ENCODE peak calls at places on chromosomes 5 and 9, in eight cellular contexts. One of them, this sample, is unnamed.

GRCh38 chr9:113598883-113599282 is 135.4 kb downstream of the RGS3 start:
- DNase-seq in lower leg skin: no peak
- DNase-seq in retinal pigment epithelial cell: no peak
- DNase-seq in NCI-H1092 treated with DMSO at 0.1 percent for 48 hours: no peak
- DNase-seq in psoas muscle: peak
- DNase-seq in HL-60: no peak
- DNase-seq in GM20000: no peak
- DNase-seq in B cell: no peak
- DNase-seq in this sample: no peak

GRCh38 chr9:17706347-17706746 is 127.5 kb downstream of the SH3GL2 start:
- DNase-seq in psoas muscle: no peak
- DNase-seq in GM20000: no peak
- DNase-seq in HL-60: no peak
- DNase-seq in retinal pigment epithelial cell: no peak
- DNase-seq in lower leg skin: no peak
- DNase-seq in B cell: no peak
- DNase-seq in NCI-H1092 treated with DMSO at 0.1 percent for 48 hours: no peak
- DNase-seq in this sample: no peak

GRCh38 chr5:32522429-32523143 is 62.8 kb upstream of the SUB1 start:
- DNase-seq in retinal pigment epithelial cell: no peak
- DNase-seq in HL-60: peak
- DNase-seq in psoas muscle: peak
- DNase-seq in lower leg skin: peak
- DNase-seq in GM20000: no peak
- DNase-seq in NCI-H1092 treated with DMSO at 0.1 percent for 48 hours: no peak
- DNase-seq in B cell: no peak
- DNase-seq in this sample: no peak

GRCh38 chr9:123007269-123007668 is 26.2 kb upstream of the GPR21 start:
- DNase-seq in B cell: no peak
- DNase-seq in GM20000: no peak
- DNase-seq in HL-60: no peak
- DNase-seq in retinal pigment epithelial cell: no peak
- DNase-seq in NCI-H1092 treated with DMSO at 0.1 percent for 48 hours: no peak
- DNase-seq in lower leg skin: no peak
- DNase-seq in psoas muscle: no peak
- DNase-seq in this sample: no peak

GRCh38 chr5:65506961-65507360 is 25.2 kb upstream of the ADAMTS6 start:
- DNase-seq in NCI-H1092 treated with DMSO at 0.1 percent for 48 hours: no peak
- DNase-seq in retinal pigment epithelial cell: no peak
- DNase-seq in B cell: no peak
- DNase-seq in psoas muscle: no peak
- DNase-seq in lower leg skin: no peak
- DNase-seq in GM20000: no peak
- DNase-seq in HL-60: no peak
- DNase-seq in this sample: peak

GRCh38 chr9:99628843-99629242 is 192.8 kb upstream of the NR4A3 start:
- DNase-seq in lower leg skin: no peak
- DNase-seq in NCI-H1092 treated with DMSO at 0.1 percent for 48 hours: no peak
- DNase-seq in B cell: peak
- DNase-seq in HL-60: peak
- DNase-seq in GM20000: no peak
- DNase-seq in retinal pigment epithelial cell: no peak
- DNase-seq in psoas muscle: no peak
- DNase-seq in this sample: no peak

GRCh38 chr5:132692632-132692967 is 18.8 kb downstream of the IL4 start:
- DNase-seq in HL-60: no peak
- DNase-seq in GM20000: no peak
- DNase-seq in retinal pigment epithelial cell: no peak
- DNase-seq in NCI-H1092 treated with DMSO at 0.1 percent for 48 hours: no peak
- DNase-seq in B cell: no peak
- DNase-seq in psoas muscle: no peak
- DNase-seq in lower leg skin: no peak
- DNase-seq in this sample: no peak

GRCh38 chr5:82365744-82366228 is 87.6 kb upstream of the RPS23 start:
- DNase-seq in psoas muscle: no peak
- DNase-seq in HL-60: no peak
- DNase-seq in retinal pigment epithelial cell: no peak
- DNase-seq in B cell: no peak
- DNase-seq in lower leg skin: no peak
- DNase-seq in NCI-H1092 treated with DMSO at 0.1 percent for 48 hours: no peak
- DNase-seq in GM20000: no peak
- DNase-seq in this sample: no peak

GRCh38 chr5:112344540-112344939 is 74.5 kb downstream of the EPB41L4A start:
- DNase-seq in psoas muscle: no peak
- DNase-seq in GM20000: no peak
- DNase-seq in HL-60: no peak
- DNase-seq in retinal pigment epithelial cell: no peak
- DNase-seq in NCI-H1092 treated with DMSO at 0.1 percent for 48 hours: no peak
- DNase-seq in B cell: no peak
- DNase-seq in lower leg skin: no peak
- DNase-seq in this sample: no peak

GRCh38 chr9:136402067-136402466 is 2.1 kb upstream of the SNAPC4 start:
- DNase-seq in NCI-H1092 treated with DMSO at 0.1 percent for 48 hours: no peak
- DNase-seq in HL-60: no peak
- DNase-seq in retinal pigment epithelial cell: no peak
- DNase-seq in psoas muscle: no peak
- DNase-seq in B cell: no peak
- DNase-seq in lower leg skin: no peak
- DNase-seq in GM20000: no peak
- DNase-seq in this sample: no peak

GRCh38 chr9:120935383-120935857 is 8.8 kb upstream of the TRAF1 start:
- DNase-seq in lower leg skin: peak
- DNase-seq in NCI-H1092 treated with DMSO at 0.1 percent for 48 hours: peak
- DNase-seq in B cell: no peak
- DNase-seq in HL-60: peak
- DNase-seq in psoas muscle: peak
- DNase-seq in retinal pigment epithelial cell: peak
- DNase-seq in GM20000: no peak
- DNase-seq in this sample: peak

GRCh38 chr5:107218457-107219193 is 452.1 kb downstream of the EFNA5 start:
- DNase-seq in lower leg skin: no peak
- DNase-seq in NCI-H1092 treated with DMSO at 0.1 percent for 48 hours: no peak
- DNase-seq in retinal pigment epithelial cell: no peak
- DNase-seq in psoas muscle: no peak
- DNase-seq in GM20000: no peak
- DNase-seq in B cell: no peak
- DNase-seq in HL-60: peak
- DNase-seq in this sample: no peak

GRCh38 chr5:133065482-133065881 is 13.7 kb downstream of the HSPA4 start:
- DNase-seq in NCI-H1092 treated with DMSO at 0.1 percent for 48 hours: no peak
- DNase-seq in HL-60: no peak
- DNase-seq in retinal pigment epithelial cell: no peak
- DNase-seq in psoas muscle: no peak
- DNase-seq in lower leg skin: no peak
- DNase-seq in GM20000: no peak
- DNase-seq in B cell: no peak
- DNase-seq in this sample: no peak

GRCh38 chr9:97312556-97312955 is 5.1 kb downstream of the CCDC180 start:
- DNase-seq in retinal pigment epithelial cell: no peak
- DNase-seq in HL-60: no peak
- DNase-seq in NCI-H1092 treated with DMSO at 0.1 percent for 48 hours: no peak
- DNase-seq in GM20000: no peak
- DNase-seq in psoas muscle: no peak
- DNase-seq in lower leg skin: no peak
- DNase-seq in B cell: no peak
- DNase-seq in this sample: no peak

GRCh38 chr9:125126019-125126746 is 17.1 kb downstream of the SCAI start:
- DNase-seq in HL-60: peak
- DNase-seq in NCI-H1092 treated with DMSO at 0.1 percent for 48 hours: no peak
- DNase-seq in lower leg skin: peak
- DNase-seq in GM20000: peak
- DNase-seq in psoas muscle: peak
- DNase-seq in retinal pigment epithelial cell: peak
- DNase-seq in B cell: peak
- DNase-seq in this sample: peak

GRCh38 chr5:52772668-52773067 is 15.0 kb upstream of the ITGA1 start:
- DNase-seq in GM20000: no peak
- DNase-seq in lower leg skin: no peak
- DNase-seq in retinal pigment epithelial cell: no peak
- DNase-seq in psoas muscle: no peak
- DNase-seq in NCI-H1092 treated with DMSO at 0.1 percent for 48 hours: no peak
- DNase-seq in HL-60: no peak
- DNase-seq in B cell: no peak
- DNase-seq in this sample: no peak

GRCh38 chr9:133961226-133962165 is 30.6 kb downstream of the VAV2 start:
- DNase-seq in B cell: peak
- DNase-seq in HL-60: no peak
- DNase-seq in NCI-H1092 treated with DMSO at 0.1 percent for 48 hours: no peak
- DNase-seq in psoas muscle: peak
- DNase-seq in GM20000: peak
- DNase-seq in lower leg skin: no peak
- DNase-seq in retinal pigment epithelial cell: no peak
- DNase-seq in this sample: no peak

GRCh38 chr5:107502711-107503110 is 168.0 kb downstream of the EFNA5 start:
- DNase-seq in psoas muscle: no peak
- DNase-seq in B cell: no peak
- DNase-seq in NCI-H1092 treated with DMSO at 0.1 percent for 48 hours: peak
- DNase-seq in retinal pigment epithelial cell: no peak
- DNase-seq in HL-60: no peak
- DNase-seq in lower leg skin: no peak
- DNase-seq in GM20000: no peak
- DNase-seq in this sample: no peak

GRCh38 chr5:75672616-75673015 is 44.6 kb downstream of the POC5 start:
- DNase-seq in retinal pigment epithelial cell: no peak
- DNase-seq in B cell: no peak
- DNase-seq in HL-60: no peak
- DNase-seq in lower leg skin: no peak
- DNase-seq in psoas muscle: no peak
- DNase-seq in NCI-H1092 treated with DMSO at 0.1 percent for 48 hours: no peak
- DNase-seq in GM20000: no peak
- DNase-seq in this sample: no peak

GRCh38 chr5:107951322-107951721 is 280.6 kb upstream of the EFNA5 start:
- DNase-seq in lower leg skin: no peak
- DNase-seq in HL-60: no peak
- DNase-seq in retinal pigment epithelial cell: no peak
- DNase-seq in B cell: no peak
- DNase-seq in GM20000: no peak
- DNase-seq in NCI-H1092 treated with DMSO at 0.1 percent for 48 hours: no peak
- DNase-seq in psoas muscle: no peak
- DNase-seq in this sample: no peak

GRCh38 chr9:128600111-128600510 is 47.7 kb downstream of the SPTAN1 start:
- DNase-seq in B cell: no peak
- DNase-seq in psoas muscle: no peak
- DNase-seq in HL-60: no peak
- DNase-seq in GM20000: no peak
- DNase-seq in retinal pigment epithelial cell: no peak
- DNase-seq in NCI-H1092 treated with DMSO at 0.1 percent for 48 hours: no peak
- DNase-seq in lower leg skin: no peak
- DNase-seq in this sample: no peak

GRCh38 chr5:174371600-174372094 is 326.1 kb downstream of the NSG2 start:
- DNase-seq in HL-60: no peak
- DNase-seq in B cell: no peak
- DNase-seq in GM20000: no peak
- DNase-seq in retinal pigment epithelial cell: peak
- DNase-seq in NCI-H1092 treated with DMSO at 0.1 percent for 48 hours: no peak
- DNase-seq in psoas muscle: no peak
- DNase-seq in lower leg skin: no peak
- DNase-seq in this sample: no peak

This sample was measured in smooth muscle cell of the brain vasculature.